ENCODE peak calls at places on chromosomes 11 and 22, in five cellular contexts. One of them, this sample, is unnamed.

GRCh38 chr11:75562836-75563484 is 907 bp downstream of the SERPINH1 start:
- DNase-seq in substantia nigra: no peak
- DNase-seq in effector CD4-positive, alpha-beta T cell: no peak
- DNase-seq in M059J: peak
- DNase-seq in GM23248: peak
- DNase-seq in this sample: no peak

GRCh38 chr22:37546436-37547248 is 13.6 kb upstream of the CDC42EP1 start:
- DNase-seq in substantia nigra: no peak
- DNase-seq in effector CD4-positive, alpha-beta T cell: no peak
- DNase-seq in M059J: peak
- DNase-seq in GM23248: peak
- DNase-seq in this sample: peak

GRCh38 chr11:38562562-38562961 is 1964.5 kb upstream of the RAG2 start:
- DNase-seq in GM23248: no peak
- DNase-seq in M059J: peak
- DNase-seq in effector CD4-positive, alpha-beta T cell: no peak
- DNase-seq in substantia nigra: no peak
- DNase-seq in this sample: no peak

GRCh38 chr22:23353004-23353403 is 172.7 kb downstream of the BCR start:
- DNase-seq in M059J: no peak
- DNase-seq in GM23248: no peak
- DNase-seq in effector CD4-positive, alpha-beta T cell: no peak
- DNase-seq in substantia nigra: no peak
- DNase-seq in this sample: no peak

GRCh38 chr11:45853616-45854219 is 6.4 kb downstream of the CRY2 start:
- DNase-seq in M059J: no peak
- DNase-seq in GM23248: no peak
- DNase-seq in substantia nigra: no peak
- DNase-seq in effector CD4-positive, alpha-beta T cell: no peak
- DNase-seq in this sample: no peak

GRCh38 chr11:75768112-75768908 is at the start of gene DGAT2:
- DNase-seq in M059J: peak
- DNase-seq in effector CD4-positive, alpha-beta T cell: peak
- DNase-seq in substantia nigra: peak
- DNase-seq in GM23248: peak
- DNase-seq in this sample: peak

GRCh38 chr11:96311120-96311568 is 31.9 kb downstream of the MAML2 start:
- DNase-seq in GM23248: peak
- DNase-seq in M059J: peak
- DNase-seq in effector CD4-positive, alpha-beta T cell: no peak
- DNase-seq in substantia nigra: no peak
- DNase-seq in this sample: peak

GRCh38 chr11:75598900-75599299 is 36.8 kb downstream of the SERPINH1 start:
- DNase-seq in GM23248: no peak
- DNase-seq in effector CD4-positive, alpha-beta T cell: no peak
- DNase-seq in M059J: no peak
- DNase-seq in substantia nigra: no peak
- DNase-seq in this sample: no peak

GRCh38 chr11:12544986-12545775 is 129.0 kb upstream of the TEAD1 start:
- DNase-seq in M059J: peak
- DNase-seq in effector CD4-positive, alpha-beta T cell: no peak
- DNase-seq in GM23248: peak
- DNase-seq in substantia nigra: no peak
- DNase-seq in this sample: peak

GRCh38 chr11:122235615-122236014 is 119.6 kb upstream of the BLID start:
- DNase-seq in substantia nigra: no peak
- DNase-seq in M059J: peak
- DNase-seq in effector CD4-positive, alpha-beta T cell: no peak
- DNase-seq in GM23248: peak
- DNase-seq in this sample: peak

GRCh38 chr22:44271010-44271500 is 41.7 kb downstream of the SHISAL1 start:
- DNase-seq in substantia nigra: no peak
- DNase-seq in GM23248: no peak
- DNase-seq in M059J: no peak
- DNase-seq in effector CD4-positive, alpha-beta T cell: no peak
- DNase-seq in this sample: no peak

GRCh38 chr11:76185931-76186401 is 20.3 kb downstream of the WNT11 start:
- DNase-seq in M059J: no peak
- DNase-seq in substantia nigra: no peak
- DNase-seq in effector CD4-positive, alpha-beta T cell: no peak
- DNase-seq in GM23248: peak
- DNase-seq in this sample: peak

GRCh38 chr11:16604784-16605439 is 133.5 kb upstream of the C11orf58 start:
- DNase-seq in GM23248: peak
- DNase-seq in substantia nigra: no peak
- DNase-seq in effector CD4-positive, alpha-beta T cell: no peak
- DNase-seq in M059J: peak
- DNase-seq in this sample: peak

GRCh38 chr11:20353829-20354434 is 9.6 kb upstream of the HTATIP2 start:
- DNase-seq in effector CD4-positive, alpha-beta T cell: no peak
- DNase-seq in substantia nigra: no peak
- DNase-seq in M059J: peak
- DNase-seq in GM23248: peak
- DNase-seq in this sample: peak

GRCh38 chr22:50342651-50343540 is at the start of gene PPP6R2:
- DNase-seq in GM23248: peak
- DNase-seq in effector CD4-positive, alpha-beta T cell: peak
- DNase-seq in M059J: peak
- DNase-seq in substantia nigra: peak
- DNase-seq in this sample: peak

GRCh38 chr11:93236741-93237675 is 39.2 kb upstream of the SLC36A4 start:
- DNase-seq in GM23248: peak
- DNase-seq in M059J: peak
- DNase-seq in effector CD4-positive, alpha-beta T cell: no peak
- DNase-seq in substantia nigra: no peak
- DNase-seq in this sample: peak

GRCh38 chr11:70158201-70158600 is 44.9 kb upstream of the FADD start:
- DNase-seq in effector CD4-positive, alpha-beta T cell: no peak
- DNase-seq in GM23248: peak
- DNase-seq in substantia nigra: no peak
- DNase-seq in M059J: peak
- DNase-seq in this sample: peak

GRCh38 chr22:20393705-20394476 is at the start of gene ZNF74:
- DNase-seq in substantia nigra: peak
- DNase-seq in GM23248: peak
- DNase-seq in effector CD4-positive, alpha-beta T cell: peak
- DNase-seq in M059J: peak
- DNase-seq in this sample: peak

GRCh38 chr22:29635734-29636357 is 32.4 kb downstream of the NF2 start:
- DNase-seq in GM23248: peak
- DNase-seq in M059J: peak
- DNase-seq in substantia nigra: no peak
- DNase-seq in effector CD4-positive, alpha-beta T cell: no peak
- DNase-seq in this sample: peak

GRCh38 chr11:122293298-122294023 is 177.4 kb upstream of the BLID start:
- DNase-seq in substantia nigra: no peak
- DNase-seq in M059J: peak
- DNase-seq in GM23248: peak
- DNase-seq in effector CD4-positive, alpha-beta T cell: no peak
- DNase-seq in this sample: no peak

GRCh38 chr11:134021326-134021725 is 47.5 kb upstream of the JAM3 start:
- DNase-seq in GM23248: no peak
- DNase-seq in effector CD4-positive, alpha-beta T cell: no peak
- DNase-seq in M059J: no peak
- DNase-seq in substantia nigra: no peak
- DNase-seq in this sample: no peak

GRCh38 chr22:17401728-17402127 is 32.5 kb downstream of the CECR2 start:
- DNase-seq in effector CD4-positive, alpha-beta T cell: no peak
- DNase-seq in substantia nigra: no peak
- DNase-seq in GM23248: no peak
- DNase-seq in M059J: no peak
- DNase-seq in this sample: no peak

GRCh38 chr11:126538071-126538470 is 182.6 kb downstream of the ST3GAL4 start:
- DNase-seq in GM23248: no peak
- DNase-seq in effector CD4-positive, alpha-beta T cell: no peak
- DNase-seq in M059J: no peak
- DNase-seq in substantia nigra: no peak
- DNase-seq in this sample: no peak

GRCh38 chr11:102007567-102008437 is 39.4 kb upstream of the CFAP300 start:
- DNase-seq in effector CD4-positive, alpha-beta T cell: no peak
- DNase-seq in substantia nigra: no peak
- DNase-seq in M059J: peak
- DNase-seq in GM23248: peak
- DNase-seq in this sample: peak

GRCh38 chr22:48299801-48300200 is 1527.9 kb downstream of the BRD1 start:
- DNase-seq in M059J: no peak
- DNase-seq in GM23248: no peak
- DNase-seq in substantia nigra: no peak
- DNase-seq in effector CD4-positive, alpha-beta T cell: no peak
- DNase-seq in this sample: no peak

GRCh38 chr11:133930053-133930766 is 26.6 kb downstream of the IGSF9B start:
- DNase-seq in substantia nigra: no peak
- DNase-seq in effector CD4-positive, alpha-beta T cell: no peak
- DNase-seq in M059J: no peak
- DNase-seq in GM23248: no peak
- DNase-seq in this sample: no peak

GRCh38 chr22:40898850-40899357 is 37.0 kb upstream of the DNAJB7 start:
- DNase-seq in substantia nigra: no peak
- DNase-seq in effector CD4-positive, alpha-beta T cell: no peak
- DNase-seq in GM23248: peak
- DNase-seq in M059J: peak
- DNase-seq in this sample: peak